ENCODE peak calls at places on chromosome 4, in nine cellular contexts. I is NCI-H2171 treated with DMSO at 0.1 percent for 48 hours, X is T47D, J is HEK293T, G is ovary, H is EL, C is GM23338, N is omental fat pad, V is lower leg skin. D is an unnamed sample.

GRCh38 chr4:165248102-165248501 is 40.7 kb downstream of the KLHL2 start:
- DNase-seq in X (no peak), C (no peak), G (no peak), J (no peak), N (no peak), H (no peak), V (no peak), I (no peak), D (no peak)

GRCh38 chr4:6548201-6548881 is 26.6 kb upstream of the MAN2B2 start:
- DNase-seq in C (peak), N (no peak), X (no peak), H (peak), V (no peak), I (peak), J (peak), G (no peak), D (no peak)

GRCh38 chr4:172390341-172390740 is 577.1 kb downstream of the GALNTL6 start:
- DNase-seq in N (no peak), X (no peak), G (no peak), I (no peak), C (no peak), H (no peak), J (no peak), V (no peak), D (no peak)

GRCh38 chr4:142840516-142841123 is 5.5 kb downstream of the INPP4B start:
- DNase-seq in V (no peak), X (no peak), C (peak), H (peak), J (no peak), N (no peak), I (no peak), G (no peak), D (no peak)

GRCh38 chr4:6439120-6439757 is 33.2 kb downstream of the PPP2R2C start:
- DNase-seq in C (no peak), J (no peak), H (no peak), V (no peak), N (no peak), X (no peak), I (no peak), G (no peak), D (no peak)

GRCh38 chr4:28148221-28148620 is 1287.6 kb downstream of the STIM2 start:
- DNase-seq in G (no peak), J (no peak), V (no peak), N (no peak), H (no peak), I (no peak), X (no peak), C (no peak), D (no peak)

GRCh38 chr4:89379541-89380035 is 72.0 kb upstream of the GPRIN3 start:
- DNase-seq in I (peak), J (no peak), C (no peak), N (no peak), X (no peak), H (no peak), V (no peak), G (no peak), D (peak)

GRCh38 chr4:123244233-123244632 is 152.4 kb upstream of the SPRY1 start:
- DNase-seq in C (no peak), V (peak), J (peak), I (no peak), N (no peak), G (peak), H (peak), X (no peak), D (no peak)

GRCh38 chr4:86595426-86595805 is 1.3 kb downstream of the PTPN13 start:
- DNase-seq in I (peak), V (no peak), H (peak), C (no peak), G (no peak), X (no peak), J (peak), N (no peak), D (no peak)

GRCh38 chr4:6250235-6250983 is 19.2 kb upstream of the WFS1 start:
- DNase-seq in N (no peak), X (peak), G (no peak), V (no peak), J (peak), H (peak), C (peak), I (peak), D (peak)

GRCh38 chr4:53321151-53321987 is 44.5 kb downstream of the SCFD2 start:
- DNase-seq in J (no peak), I (no peak), H (peak), C (peak), V (no peak), G (no peak), N (no peak), X (no peak), D (no peak)

GRCh38 chr4:165684177-165684870 is 188.7 kb upstream of the TLL1 start:
- DNase-seq in X (no peak), C (no peak), N (no peak), H (peak), I (no peak), V (no peak), J (no peak), G (no peak), D (no peak)

GRCh38 chr4:108811486-108811885 is 48.6 kb upstream of the ETNPPL start:
- DNase-seq in X (no peak), V (no peak), C (no peak), J (no peak), G (no peak), N (no peak), I (no peak), H (no peak), D (no peak)

GRCh38 chr4:37922323-37922722 is 31.4 kb downstream of the TBC1D1 start:
- DNase-seq in N (no peak), H (no peak), J (no peak), V (no peak), I (no peak), G (no peak), X (no peak), C (no peak), D (no peak)

GRCh38 chr4:140004580-140005314 is 149.2 kb downstream of the MAML3 start:
- DNase-seq in I (peak), J (no peak), X (peak), V (no peak), G (peak), H (peak), C (peak), N (no peak), D (no peak)

GRCh38 chr4:173794662-173795061 is 264.6 kb upstream of the HAND2 start:
- DNase-seq in C (no peak), I (no peak), N (no peak), H (no peak), J (no peak), G (no peak), V (no peak), X (no peak), D (no peak)

GRCh38 chr4:53916431-53916889 is 147.9 kb downstream of the CHIC2 start:
- DNase-seq in G (no peak), C (no peak), N (no peak), H (peak), V (no peak), J (no peak), I (no peak), X (no peak), D (no peak)

GRCh38 chr4:184644553-184645307 is 4.5 kb downstream of the CASP3 start:
- DNase-seq in C (peak), H (peak), N (no peak), X (no peak), I (peak), J (no peak), G (no peak), V (no peak), D (no peak)

GRCh38 chr4:182770259-182770968 is 146.8 kb downstream of the DCTD start:
- DNase-seq in N (no peak), H (no peak), J (no peak), I (no peak), X (no peak), G (no peak), V (no peak), C (no peak), D (no peak)

GRCh38 chr4:2042207-2042946 is 16.8 kb upstream of the NAT8L start:
- DNase-seq in V (no peak), C (no peak), I (no peak), G (no peak), X (peak), J (peak), H (peak), N (peak), D (no peak)

GRCh38 chr4:6576512-6576911 is 1.5 kb downstream of the MAN2B2 start:
- DNase-seq in V (no peak), N (no peak), I (no peak), G (peak), X (no peak), H (no peak), J (no peak), C (no peak), D (no peak)

GRCh38 chr4:112141366-112142138 is 3.7 kb upstream of the FAM241A start:
- DNase-seq in G (no peak), J (no peak), I (no peak), H (no peak), X (no peak), C (no peak), V (no peak), N (no peak), D (no peak)

GRCh38 chr4:57023104-57023503 is 44.4 kb downstream of the POLR2B start:
- DNase-seq in I (no peak), V (no peak), C (no peak), J (no peak), H (peak), X (no peak), N (no peak), G (no peak), D (no peak)

GRCh38 chr4:36551697-36552214 is 270.3 kb downstream of the DTHD1 start:
- DNase-seq in X (no peak), J (no peak), H (no peak), G (no peak), V (no peak), N (no peak), C (peak), I (no peak), D (no peak)

GRCh38 chr4:8830611-8831200 is 40.9 kb downstream of the HMX1 start:
- DNase-seq in V (no peak), J (no peak), H (no peak), C (no peak), X (no peak), G (peak), I (no peak), N (no peak), D (no peak)

GRCh38 chr4:134691915-134692314 is 490.3 kb upstream of the PABPC4L start:
- DNase-seq in V (no peak), C (no peak), I (no peak), X (no peak), G (no peak), J (no peak), N (no peak), H (peak), D (no peak)

GRCh38 chr4:167730769-167731168 is 361.6 kb upstream of the ANXA10 start:
- DNase-seq in I (no peak), V (no peak), N (no peak), X (no peak), H (no peak), C (no peak), G (no peak), J (no peak), D (no peak)

GRCh38 chr4:78528327-78528726 is 23.2 kb upstream of the ANXA3 start:
- DNase-seq in J (no peak), N (no peak), H (peak), V (no peak), X (no peak), I (no peak), G (no peak), C (no peak), D (no peak)

GRCh38 chr4:162782778-162783507 is 383.7 kb downstream of the NAF1 start:
- DNase-seq in X (no peak), N (no peak), I (no peak), V (no peak), J (no peak), G (no peak), H (no peak), C (peak), D (no peak)

GRCh38 chr4:112145820-112146813 is 863 bp downstream of the FAM241A start:
- DNase-seq in V (peak), N (no peak), H (peak), X (peak), G (peak), J (peak), I (peak), C (peak), D (no peak)

GRCh38 chr4:157222764-157223145 is 2.2 kb downstream of the GRIA2 start:
- DNase-seq in C (no peak), H (no peak), G (no peak), X (no peak), I (peak), J (no peak), V (no peak), N (no peak), D (no peak)

GRCh38 chr4:111839186-111839585 is 306.1 kb upstream of the FAM241A start:
- DNase-seq in G (no peak), I (no peak), X (no peak), C (peak), V (no peak), H (no peak), J (no peak), N (no peak), D (no peak)

GRCh38 chr4:168868044-168868855 is 141.8 kb downstream of the CBR4 start:
- DNase-seq in J (no peak), I (no peak), H (peak), V (no peak), G (no peak), X (no peak), C (no peak), N (no peak), D (no peak)

GRCh38 chr4:186904104-186904503 is 180.4 kb upstream of the FAT1 start:
- DNase-seq in C (no peak), I (no peak), N (no peak), J (no peak), H (peak), X (no peak), V (no peak), G (no peak), D (no peak)

GRCh38 chr4:186570193-186570996 is 15.0 kb upstream of the MTNR1A start:
- DNase-seq in N (no peak), C (no peak), X (no peak), J (no peak), H (peak), G (no peak), I (no peak), V (no peak), D (peak)

GRCh38 chr4:123043793-123044425 is 121.5 kb upstream of the NUDT6 start:
- DNase-seq in J (no peak), I (no peak), X (no peak), H (no peak), N (no peak), G (no peak), C (no peak), V (no peak), D (no peak)

GRCh38 chr4:33802578-33802977 is 2441.7 kb downstream of the ARAP2 start:
- DNase-seq in G (no peak), N (no peak), H (no peak), X (no peak), I (no peak), J (no peak), V (no peak), C (no peak), D (no peak)

GRCh38 chr4:113159901-113160545 is 110.6 kb downstream of the ANK2 start:
- DNase-seq in J (no peak), X (no peak), H (no peak), G (no peak), I (no peak), V (no peak), C (no peak), N (no peak), D (no peak)